ENCODE peak calls at places on chromosomes 7 and 10, in eight cellular contexts. O is activated CD8-positive, alpha-beta T cell treated with anti-CD3 and anti-CD28 coated beads for 36 hours; S is CD8-positive, alpha-beta T cell; I is foreskin keratinocyte; G is A549; U is psoas muscle; X is heart left ventricle; D is heart right ventricle. P is an unnamed sample.

GRCh38 chr7:98211676-98212531 is 665 bp downstream of the BHLHA15 start:
- ATAC-seq in O (no peak), S (no peak), I (no peak), G (peak), U (peak), X (peak), D (peak), P (no peak)

GRCh38 chr10:101538481-101538880 is 49.6 kb downstream of the POLL start:
- ATAC-seq in O (no peak), S (no peak), I (no peak), G (no peak), U (no peak), X (no peak), D (no peak), P (no peak)

GRCh38 chr10:61634711-61635110 is 28.0 kb upstream of the CABCOCO1 start:
- ATAC-seq in O (no peak), S (no peak), I (no peak), G (no peak), U (no peak), X (no peak), D (no peak), P (no peak)

GRCh38 chr10:4280481-4281206 is 495.6 kb upstream of the KLF6 start:
- ATAC-seq in O (no peak), S (no peak), I (no peak), G (no peak), U (no peak), X (no peak), D (no peak), P (peak)

GRCh38 chr10:55631071-55631654 is 729.9 kb downstream of the ZWINT start:
- ATAC-seq in O (peak), S (no peak), I (peak), G (peak), U (peak), X (peak), D (peak), P (peak)

GRCh38 chr10:75272896-75273295 is 37.1 kb upstream of the COMTD1 start:
- ATAC-seq in O (no peak), S (no peak), I (no peak), G (peak), U (no peak), X (peak), D (peak), P (no peak)

GRCh38 chr10:115355162-115355760 is 262.1 kb downstream of the ATRNL1 start:
- ATAC-seq in O (no peak), S (no peak), I (peak), G (peak), U (no peak), X (no peak), D (no peak), P (no peak)

GRCh38 chr10:97188234-97188847 is 2.6 kb upstream of the SLIT1 start:
- ATAC-seq in O (no peak), S (no peak), I (no peak), G (no peak), U (no peak), X (no peak), D (no peak), P (no peak)

GRCh38 chr7:81873559-81873958 is 103.7 kb upstream of the HGF start:
- ATAC-seq in O (no peak), S (no peak), I (no peak), G (no peak), U (no peak), X (no peak), D (no peak), P (no peak)

GRCh38 chr10:10092581-10092980 is 925.1 kb upstream of the CELF2 start:
- ATAC-seq in O (no peak), S (no peak), I (peak), G (no peak), U (no peak), X (peak), D (peak), P (no peak)

GRCh38 chr10:131127122-131127589 is 184.4 kb downstream of the TCERG1L start:
- ATAC-seq in O (no peak), S (no peak), I (peak), G (no peak), U (no peak), X (no peak), D (no peak), P (no peak)

GRCh38 chr7:1210979-1211608 is 21.6 kb upstream of the UNCX start:
- ATAC-seq in O (no peak), S (no peak), I (no peak), G (peak), U (no peak), X (peak), D (peak), P (no peak)

GRCh38 chr10:73763343-73763742 is 18.5 kb upstream of the CHCHD1 start:
- ATAC-seq in O (no peak), S (peak), I (peak), G (no peak), U (no peak), X (no peak), D (no peak), P (no peak)

GRCh38 chr10:132788180-132788830 is 2.4 kb upstream of the NKX6-2 start:
- ATAC-seq in O (no peak), S (no peak), I (no peak), G (peak), U (peak), X (no peak), D (no peak), P (no peak)

GRCh38 chr7:133070562-133070961 is 11.3 kb downstream of the CHCHD3 start:
- ATAC-seq in O (no peak), S (no peak), I (peak), G (no peak), U (peak), X (peak), D (no peak), P (no peak)

GRCh38 chr7:147547252-147547897 is 1043.2 kb upstream of the C7orf33 start:
- ATAC-seq in O (no peak), S (no peak), I (no peak), G (no peak), U (no peak), X (no peak), D (no peak), P (no peak)

GRCh38 chr7:111126987-111127386 is 36.1 kb downstream of the LRRN3 start:
- ATAC-seq in O (no peak), S (no peak), I (peak), G (peak), U (no peak), X (no peak), D (no peak), P (no peak)

GRCh38 chr10:99364125-99364524 is 35.0 kb downstream of the CNNM1 start:
- ATAC-seq in O (no peak), S (no peak), I (no peak), G (no peak), U (no peak), X (no peak), D (no peak), P (no peak)

GRCh38 chr10:99357691-99358090 is 28.5 kb downstream of the CNNM1 start:
- ATAC-seq in O (no peak), S (no peak), I (peak), G (no peak), U (no peak), X (peak), D (no peak), P (no peak)

GRCh38 chr10:99358101-99358500 is 28.9 kb downstream of the CNNM1 start:
- ATAC-seq in O (no peak), S (no peak), I (no peak), G (no peak), U (no peak), X (no peak), D (no peak), P (no peak)

GRCh38 chr10:99365311-99365710 is 36.2 kb downstream of the CNNM1 start:
- ATAC-seq in O (no peak), S (no peak), I (no peak), G (no peak), U (no peak), X (no peak), D (no peak), P (no peak)

DNA sequence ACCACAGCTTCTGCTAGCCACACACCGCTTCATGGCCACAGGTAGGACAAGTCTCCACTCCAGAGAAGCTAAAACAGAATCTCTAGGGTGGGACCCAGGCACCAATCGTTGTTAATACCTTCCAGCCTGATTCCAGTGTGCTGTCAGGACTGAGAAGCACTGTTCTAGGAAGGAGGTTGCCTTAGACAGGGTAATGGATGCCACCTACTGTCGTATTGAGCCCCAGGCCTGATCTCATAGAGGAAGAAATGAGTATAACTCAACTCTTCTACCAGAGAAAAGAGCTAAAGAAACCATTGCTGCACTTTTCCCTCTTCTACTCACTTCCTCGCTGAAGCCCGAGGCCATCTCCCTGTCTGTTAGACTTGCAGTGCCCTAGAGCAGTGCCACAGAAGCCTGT is 31.8 kb downstream of the CNNM1 start:
- ATAC-seq in O (no peak), S (no peak), I (no peak), G (peak), U (no peak), X (no peak), D (no peak), P (no peak)
- TF ChIP-seq CTCF in O (no peak), S (no peak), I (peak), G (peak), U (no peak), X (no peak), D (no peak), P (no peak)

DNA sequence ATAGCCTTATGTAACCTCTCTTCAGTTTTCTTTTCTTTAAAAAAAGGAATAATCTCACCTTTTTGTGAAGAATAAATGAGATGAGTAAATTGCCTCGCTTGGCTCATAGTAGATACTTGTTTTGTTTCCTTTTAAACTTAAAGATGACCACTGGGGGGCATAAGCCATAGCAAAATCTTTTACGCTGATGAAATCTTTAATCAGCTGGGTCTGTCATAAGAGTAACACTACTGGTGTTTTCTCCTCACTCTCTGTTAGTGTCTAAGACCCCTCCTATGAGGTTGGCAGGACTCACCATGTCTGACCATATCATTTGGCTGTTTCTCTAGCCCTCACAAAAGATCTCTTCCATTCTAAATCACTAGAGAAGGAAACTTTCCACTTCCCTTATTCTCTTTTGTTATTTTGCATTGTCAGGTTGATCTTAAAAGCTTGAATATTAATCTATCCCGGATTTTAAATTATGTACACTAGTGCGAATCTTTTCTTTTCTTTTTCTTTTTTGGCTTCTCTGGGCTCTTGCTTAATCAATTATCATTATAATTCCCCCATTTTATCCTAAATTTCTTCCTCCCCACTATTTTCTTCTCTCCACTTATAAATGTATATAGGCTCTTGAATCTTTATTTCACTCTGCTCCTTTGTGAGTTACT is 12.5 kb downstream of the STAG3 start:
- ATAC-seq in O (peak), S (peak), I (no peak), G (peak), U (peak), X (no peak), D (peak), P (peak)
- TF ChIP-seq CTCF in O (peak), S (peak), I (peak), G (peak), U (peak), X (peak), D (peak), P (no peak)

GRCh38 chr10:107409517-107409916 is 245.0 kb upstream of the SORCS1 start:
- ATAC-seq in O (no peak), S (no peak), I (no peak), G (no peak), U (no peak), X (no peak), D (no peak), P (no peak)
- TF ChIP-seq CTCF in O (no peak), S (no peak), I (peak), G (no peak), U (no peak), X (peak), D (peak), P (no peak)

GRCh38 chr10:5291501-5292195 is 73.1 kb upstream of the UCN3 start:
- ATAC-seq in O (peak), S (peak), I (peak), G (peak), U (peak), X (peak), D (peak), P (peak)
- TF ChIP-seq CTCF in O (no peak), S (no peak), I (peak), G (no peak), U (no peak), X (no peak), D (no peak), P (no peak)

GRCh38 chr10:94230134-94230785 is 132.5 kb downstream of the NOC3L start:
- ATAC-seq in O (no peak), S (no peak), I (no peak), G (no peak), U (no peak), X (no peak), D (no peak), P (no peak)

GRCh38 chr10:94238006-94238617 is 124.6 kb downstream of the NOC3L start:
- ATAC-seq in O (no peak), S (no peak), I (no peak), G (no peak), U (no peak), X (no peak), D (no peak), P (no peak)

GRCh38 chr10:94235470-94235869 is 127.3 kb downstream of the NOC3L start:
- ATAC-seq in O (no peak), S (no peak), I (no peak), G (no peak), U (no peak), X (no peak), D (no peak), P (no peak)

GRCh38 chr10:94232711-94233383 is 129.9 kb downstream of the NOC3L start:
- ATAC-seq in O (no peak), S (no peak), I (no peak), G (no peak), U (no peak), X (no peak), D (no peak), P (no peak)
- TF ChIP-seq CTCF in O (no peak), S (no peak), I (no peak), G (no peak), U (no peak), X (no peak), D (no peak), P (no peak)

GRCh38 chr7:112649560-112649959 is 140.6 kb downstream of the TMEM168 start:
- ATAC-seq in O (no peak), S (no peak), I (peak), G (peak), U (no peak), X (no peak), D (no peak), P (no peak)
- TF ChIP-seq CTCF in O (no peak), S (no peak), I (no peak), G (no peak), U (no peak), X (no peak), D (no peak), P (no peak)

GRCh38 chr10:83988435-83988834 is 150.9 kb upstream of the GHITM start:
- ATAC-seq in O (no peak), S (no peak), I (no peak), G (no peak), U (no peak), X (no peak), D (no peak), P (no peak)

GRCh38 chr10:83983578-83984255 is 155.6 kb upstream of the GHITM start:
- ATAC-seq in O (no peak), S (no peak), I (peak), G (no peak), U (no peak), X (no peak), D (no peak), P (no peak)

GRCh38 chr10:83987216-83987615 is 152.1 kb upstream of the GHITM start:
- ATAC-seq in O (no peak), S (no peak), I (no peak), G (no peak), U (no peak), X (no peak), D (no peak), P (no peak)

GRCh38 chr10:83984256-83984640 is 155.1 kb upstream of the GHITM start:
- ATAC-seq in O (no peak), S (no peak), I (no peak), G (no peak), U (no peak), X (no peak), D (no peak), P (no peak)

GRCh38 chr10:83986800-83987199 is 152.5 kb upstream of the GHITM start:
- ATAC-seq in O (no peak), S (no peak), I (no peak), G (no peak), U (no peak), X (no peak), D (no peak), P (no peak)
- TF ChIP-seq CTCF in O (no peak), S (no peak), I (no peak), G (no peak), U (no peak), X (no peak), D (no peak), P (no peak)

GRCh38 chr10:58178811-58179210 is 88.9 kb downstream of the IPMK start:
- ATAC-seq in O (no peak), S (no peak), I (peak), G (peak), U (no peak), X (no peak), D (no peak), P (no peak)

GRCh38 chr10:58180633-58181032 is 87.1 kb downstream of the IPMK start:
- ATAC-seq in O (no peak), S (no peak), I (peak), G (no peak), U (no peak), X (no peak), D (no peak), P (no peak)

GRCh38 chr10:58179238-58179637 is 88.5 kb downstream of the IPMK start:
- ATAC-seq in O (no peak), S (no peak), I (peak), G (no peak), U (no peak), X (no peak), D (no peak), P (no peak)

GRCh38 chr10:58189269-58189668 is 78.4 kb downstream of the IPMK start:
- ATAC-seq in O (no peak), S (no peak), I (peak), G (no peak), U (peak), X (peak), D (no peak), P (no peak)

GRCh38 chr10:58184120-58184670 is 83.5 kb downstream of the IPMK start:
- ATAC-seq in O (no peak), S (no peak), I (no peak), G (no peak), U (no peak), X (no peak), D (no peak), P (no peak)
- TF ChIP-seq CTCF in O (no peak), S (no peak), I (no peak), G (no peak), U (no peak), X (no peak), D (no peak), P (no peak)